ENCODE peak calls at places on chromosomes 1 and 21, in ten cellular contexts. One of them, this sample, is unnamed.

GRCh38 chr21:43195131-43196021 is 26.6 kb downstream of the CRYAA start:
- DNase-seq in germinal center: no peak
- DNase-seq in kidney tubule cell: peak
- DNase-seq in KG1: no peak
- DNase-seq in progenitor cell of endocrine pancreas: peak
- DNase-seq in activated naive CD8-positive, alpha-beta T cell treated with anti-CD3 and anti-CD28 coated beads for 36 hours: no peak
- DNase-seq in activated T-helper 2 cell treated with anti-CD3 and anti-CD28 coated beads, Interferon-gamma antibody, Interleukin-2, Interleukin-4, amounts not matched to agents 10 μg/mL and 5 μg/mL and 100 μg/mL, durations not matched to agents 14 hours and 24 hours and 36 hours: no peak
- DNase-seq in putamen: no peak
- DNase-seq in NCI-H1417 treated with DMSO at 0.1 percent for 48 hours: no peak
- DNase-seq in uterus: no peak
- DNase-seq in this sample: no peak

GRCh38 chr1:221100196-221100950 is 221.1 kb downstream of the HLX start:
- DNase-seq in germinal center: no peak
- DNase-seq in kidney tubule cell: peak
- DNase-seq in KG1: no peak
- DNase-seq in progenitor cell of endocrine pancreas: no peak
- DNase-seq in activated naive CD8-positive, alpha-beta T cell treated with anti-CD3 and anti-CD28 coated beads for 36 hours: no peak
- DNase-seq in activated T-helper 2 cell treated with anti-CD3 and anti-CD28 coated beads, Interferon-gamma antibody, Interleukin-2, Interleukin-4, amounts not matched to agents 10 μg/mL and 5 μg/mL and 100 μg/mL, durations not matched to agents 14 hours and 24 hours and 36 hours: no peak
- DNase-seq in putamen: no peak
- DNase-seq in NCI-H1417 treated with DMSO at 0.1 percent for 48 hours: no peak
- DNase-seq in uterus: no peak
- DNase-seq in this sample: no peak

GRCh38 chr1:194208674-194209073 is 1022.3 kb upstream of the B3GALT2 start:
- DNase-seq in germinal center: no peak
- DNase-seq in kidney tubule cell: no peak
- DNase-seq in KG1: no peak
- DNase-seq in progenitor cell of endocrine pancreas: no peak
- DNase-seq in activated naive CD8-positive, alpha-beta T cell treated with anti-CD3 and anti-CD28 coated beads for 36 hours: no peak
- DNase-seq in activated T-helper 2 cell treated with anti-CD3 and anti-CD28 coated beads, Interferon-gamma antibody, Interleukin-2, Interleukin-4, amounts not matched to agents 10 μg/mL and 5 μg/mL and 100 μg/mL, durations not matched to agents 14 hours and 24 hours and 36 hours: no peak
- DNase-seq in putamen: no peak
- DNase-seq in NCI-H1417 treated with DMSO at 0.1 percent for 48 hours: no peak
- DNase-seq in uterus: no peak
- DNase-seq in this sample: no peak

GRCh38 chr1:163069142-163069541 is at the start of gene RGS4:
- DNase-seq in germinal center: peak
- DNase-seq in kidney tubule cell: peak
- DNase-seq in KG1: no peak
- DNase-seq in progenitor cell of endocrine pancreas: peak
- DNase-seq in activated naive CD8-positive, alpha-beta T cell treated with anti-CD3 and anti-CD28 coated beads for 36 hours: no peak
- DNase-seq in activated T-helper 2 cell treated with anti-CD3 and anti-CD28 coated beads, Interferon-gamma antibody, Interleukin-2, Interleukin-4, amounts not matched to agents 10 μg/mL and 5 μg/mL and 100 μg/mL, durations not matched to agents 14 hours and 24 hours and 36 hours: no peak
- DNase-seq in putamen: peak
- DNase-seq in NCI-H1417 treated with DMSO at 0.1 percent for 48 hours: no peak
- DNase-seq in uterus: peak
- DNase-seq in this sample: peak

GRCh38 chr1:116987256-116987555 is 14.4 kb upstream of the CD101 start:
- DNase-seq in germinal center: no peak
- DNase-seq in kidney tubule cell: no peak
- DNase-seq in KG1: no peak
- DNase-seq in progenitor cell of endocrine pancreas: no peak
- DNase-seq in activated naive CD8-positive, alpha-beta T cell treated with anti-CD3 and anti-CD28 coated beads for 36 hours: peak
- DNase-seq in activated T-helper 2 cell treated with anti-CD3 and anti-CD28 coated beads, Interferon-gamma antibody, Interleukin-2, Interleukin-4, amounts not matched to agents 10 μg/mL and 5 μg/mL and 100 μg/mL, durations not matched to agents 14 hours and 24 hours and 36 hours: peak
- DNase-seq in putamen: no peak
- DNase-seq in NCI-H1417 treated with DMSO at 0.1 percent for 48 hours: no peak
- DNase-seq in uterus: no peak
- DNase-seq in this sample: no peak

GRCh38 chr1:91545506-91546300 is 45.1 kb downstream of the CDC7 start:
- DNase-seq in germinal center: no peak
- DNase-seq in kidney tubule cell: no peak
- DNase-seq in KG1: no peak
- DNase-seq in progenitor cell of endocrine pancreas: no peak
- DNase-seq in activated naive CD8-positive, alpha-beta T cell treated with anti-CD3 and anti-CD28 coated beads for 36 hours: no peak
- DNase-seq in activated T-helper 2 cell treated with anti-CD3 and anti-CD28 coated beads, Interferon-gamma antibody, Interleukin-2, Interleukin-4, amounts not matched to agents 10 μg/mL and 5 μg/mL and 100 μg/mL, durations not matched to agents 14 hours and 24 hours and 36 hours: no peak
- DNase-seq in putamen: no peak
- DNase-seq in NCI-H1417 treated with DMSO at 0.1 percent for 48 hours: no peak
- DNase-seq in uterus: no peak
- DNase-seq in this sample: no peak

GRCh38 chr1:83959824-83960441 is 39.0 kb downstream of the TTLL7 start:
- DNase-seq in germinal center: no peak
- DNase-seq in kidney tubule cell: no peak
- DNase-seq in KG1: no peak
- DNase-seq in progenitor cell of endocrine pancreas: no peak
- DNase-seq in activated naive CD8-positive, alpha-beta T cell treated with anti-CD3 and anti-CD28 coated beads for 36 hours: no peak
- DNase-seq in activated T-helper 2 cell treated with anti-CD3 and anti-CD28 coated beads, Interferon-gamma antibody, Interleukin-2, Interleukin-4, amounts not matched to agents 10 μg/mL and 5 μg/mL and 100 μg/mL, durations not matched to agents 14 hours and 24 hours and 36 hours: no peak
- DNase-seq in putamen: no peak
- DNase-seq in NCI-H1417 treated with DMSO at 0.1 percent for 48 hours: no peak
- DNase-seq in uterus: no peak
- DNase-seq in this sample: no peak

GRCh38 chr1:219066098-219066497 is 107.6 kb upstream of the LYPLAL1 start:
- DNase-seq in germinal center: no peak
- DNase-seq in kidney tubule cell: no peak
- DNase-seq in KG1: no peak
- DNase-seq in progenitor cell of endocrine pancreas: no peak
- DNase-seq in activated naive CD8-positive, alpha-beta T cell treated with anti-CD3 and anti-CD28 coated beads for 36 hours: no peak
- DNase-seq in activated T-helper 2 cell treated with anti-CD3 and anti-CD28 coated beads, Interferon-gamma antibody, Interleukin-2, Interleukin-4, amounts not matched to agents 10 μg/mL and 5 μg/mL and 100 μg/mL, durations not matched to agents 14 hours and 24 hours and 36 hours: no peak
- DNase-seq in putamen: no peak
- DNase-seq in NCI-H1417 treated with DMSO at 0.1 percent for 48 hours: no peak
- DNase-seq in uterus: no peak
- DNase-seq in this sample: no peak

GRCh38 chr1:234597894-234598293 is 12.1 kb downstream of the IRF2BP2 start:
- DNase-seq in germinal center: peak
- DNase-seq in kidney tubule cell: peak
- DNase-seq in KG1: no peak
- DNase-seq in progenitor cell of endocrine pancreas: no peak
- DNase-seq in activated naive CD8-positive, alpha-beta T cell treated with anti-CD3 and anti-CD28 coated beads for 36 hours: peak
- DNase-seq in activated T-helper 2 cell treated with anti-CD3 and anti-CD28 coated beads, Interferon-gamma antibody, Interleukin-2, Interleukin-4, amounts not matched to agents 10 μg/mL and 5 μg/mL and 100 μg/mL, durations not matched to agents 14 hours and 24 hours and 36 hours: peak
- DNase-seq in putamen: no peak
- DNase-seq in NCI-H1417 treated with DMSO at 0.1 percent for 48 hours: no peak
- DNase-seq in uterus: peak
- DNase-seq in this sample: peak

GRCh38 chr1:22750671-22751016 is 40.0 kb downstream of the EPHB2 start:
- DNase-seq in germinal center: no peak
- DNase-seq in kidney tubule cell: peak
- DNase-seq in KG1: no peak
- DNase-seq in progenitor cell of endocrine pancreas: no peak
- DNase-seq in activated naive CD8-positive, alpha-beta T cell treated with anti-CD3 and anti-CD28 coated beads for 36 hours: no peak
- DNase-seq in activated T-helper 2 cell treated with anti-CD3 and anti-CD28 coated beads, Interferon-gamma antibody, Interleukin-2, Interleukin-4, amounts not matched to agents 10 μg/mL and 5 μg/mL and 100 μg/mL, durations not matched to agents 14 hours and 24 hours and 36 hours: no peak
- DNase-seq in putamen: no peak
- DNase-seq in NCI-H1417 treated with DMSO at 0.1 percent for 48 hours: no peak
- DNase-seq in uterus: no peak
- DNase-seq in this sample: no peak

GRCh38 chr1:94702440-94702810 is 117.7 kb upstream of the SLC44A3 start:
- DNase-seq in germinal center: no peak
- DNase-seq in kidney tubule cell: peak
- DNase-seq in KG1: no peak
- DNase-seq in progenitor cell of endocrine pancreas: no peak
- DNase-seq in activated naive CD8-positive, alpha-beta T cell treated with anti-CD3 and anti-CD28 coated beads for 36 hours: no peak
- DNase-seq in activated T-helper 2 cell treated with anti-CD3 and anti-CD28 coated beads, Interferon-gamma antibody, Interleukin-2, Interleukin-4, amounts not matched to agents 10 μg/mL and 5 μg/mL and 100 μg/mL, durations not matched to agents 14 hours and 24 hours and 36 hours: no peak
- DNase-seq in putamen: no peak
- DNase-seq in NCI-H1417 treated with DMSO at 0.1 percent for 48 hours: no peak
- DNase-seq in uterus: peak
- DNase-seq in this sample: no peak

GRCh38 chr1:40257313-40257687 is 736 bp upstream of the ZMPSTE24 start:
- DNase-seq in germinal center: peak
- DNase-seq in kidney tubule cell: peak
- DNase-seq in KG1: peak
- DNase-seq in progenitor cell of endocrine pancreas: no peak
- DNase-seq in activated naive CD8-positive, alpha-beta T cell treated with anti-CD3 and anti-CD28 coated beads for 36 hours: no peak
- DNase-seq in activated T-helper 2 cell treated with anti-CD3 and anti-CD28 coated beads, Interferon-gamma antibody, Interleukin-2, Interleukin-4, amounts not matched to agents 10 μg/mL and 5 μg/mL and 100 μg/mL, durations not matched to agents 14 hours and 24 hours and 36 hours: no peak
- DNase-seq in putamen: no peak
- DNase-seq in NCI-H1417 treated with DMSO at 0.1 percent for 48 hours: peak
- DNase-seq in uterus: peak
- DNase-seq in this sample: no peak

GRCh38 chr1:62391369-62391971 is 45.4 kb upstream of the USP1 start:
- DNase-seq in germinal center: peak
- DNase-seq in kidney tubule cell: peak
- DNase-seq in KG1: peak
- DNase-seq in progenitor cell of endocrine pancreas: no peak
- DNase-seq in activated naive CD8-positive, alpha-beta T cell treated with anti-CD3 and anti-CD28 coated beads for 36 hours: peak
- DNase-seq in activated T-helper 2 cell treated with anti-CD3 and anti-CD28 coated beads, Interferon-gamma antibody, Interleukin-2, Interleukin-4, amounts not matched to agents 10 μg/mL and 5 μg/mL and 100 μg/mL, durations not matched to agents 14 hours and 24 hours and 36 hours: no peak
- DNase-seq in putamen: no peak
- DNase-seq in NCI-H1417 treated with DMSO at 0.1 percent for 48 hours: no peak
- DNase-seq in uterus: no peak
- DNase-seq in this sample: peak

GRCh38 chr1:228082975-228083870 is 715 bp downstream of the ARF1 start:
- DNase-seq in germinal center: peak
- DNase-seq in kidney tubule cell: peak
- DNase-seq in KG1: no peak
- DNase-seq in progenitor cell of endocrine pancreas: peak
- DNase-seq in activated naive CD8-positive, alpha-beta T cell treated with anti-CD3 and anti-CD28 coated beads for 36 hours: no peak
- DNase-seq in activated T-helper 2 cell treated with anti-CD3 and anti-CD28 coated beads, Interferon-gamma antibody, Interleukin-2, Interleukin-4, amounts not matched to agents 10 μg/mL and 5 μg/mL and 100 μg/mL, durations not matched to agents 14 hours and 24 hours and 36 hours: no peak
- DNase-seq in putamen: no peak
- DNase-seq in NCI-H1417 treated with DMSO at 0.1 percent for 48 hours: no peak
- DNase-seq in uterus: peak
- DNase-seq in this sample: no peak

GRCh38 chr1:155801149-155801548 is 55.9 kb downstream of the GON4L start:
- DNase-seq in germinal center: no peak
- DNase-seq in kidney tubule cell: no peak
- DNase-seq in KG1: no peak
- DNase-seq in progenitor cell of endocrine pancreas: no peak
- DNase-seq in activated naive CD8-positive, alpha-beta T cell treated with anti-CD3 and anti-CD28 coated beads for 36 hours: no peak
- DNase-seq in activated T-helper 2 cell treated with anti-CD3 and anti-CD28 coated beads, Interferon-gamma antibody, Interleukin-2, Interleukin-4, amounts not matched to agents 10 μg/mL and 5 μg/mL and 100 μg/mL, durations not matched to agents 14 hours and 24 hours and 36 hours: no peak
- DNase-seq in putamen: no peak
- DNase-seq in NCI-H1417 treated with DMSO at 0.1 percent for 48 hours: no peak
- DNase-seq in uterus: no peak
- DNase-seq in this sample: peak

GRCh38 chr1:111399792-111400610 is 27.5 kb downstream of the OVGP1 start:
- DNase-seq in germinal center: peak
- DNase-seq in kidney tubule cell: peak
- DNase-seq in KG1: peak
- DNase-seq in progenitor cell of endocrine pancreas: peak
- DNase-seq in activated naive CD8-positive, alpha-beta T cell treated with anti-CD3 and anti-CD28 coated beads for 36 hours: no peak
- DNase-seq in activated T-helper 2 cell treated with anti-CD3 and anti-CD28 coated beads, Interferon-gamma antibody, Interleukin-2, Interleukin-4, amounts not matched to agents 10 μg/mL and 5 μg/mL and 100 μg/mL, durations not matched to agents 14 hours and 24 hours and 36 hours: no peak
- DNase-seq in putamen: peak
- DNase-seq in NCI-H1417 treated with DMSO at 0.1 percent for 48 hours: no peak
- DNase-seq in uterus: peak
- DNase-seq in this sample: peak

GRCh38 chr1:224541901-224542610 is 74.1 kb upstream of the CNIH3 start:
- DNase-seq in germinal center: no peak
- DNase-seq in kidney tubule cell: peak
- DNase-seq in KG1: no peak
- DNase-seq in progenitor cell of endocrine pancreas: no peak
- DNase-seq in activated naive CD8-positive, alpha-beta T cell treated with anti-CD3 and anti-CD28 coated beads for 36 hours: no peak
- DNase-seq in activated T-helper 2 cell treated with anti-CD3 and anti-CD28 coated beads, Interferon-gamma antibody, Interleukin-2, Interleukin-4, amounts not matched to agents 10 μg/mL and 5 μg/mL and 100 μg/mL, durations not matched to agents 14 hours and 24 hours and 36 hours: no peak
- DNase-seq in putamen: no peak
- DNase-seq in NCI-H1417 treated with DMSO at 0.1 percent for 48 hours: no peak
- DNase-seq in uterus: no peak
- DNase-seq in this sample: peak

GRCh38 chr1:230575886-230576477 is 66.3 kb upstream of the COG2 start:
- DNase-seq in germinal center: no peak
- DNase-seq in kidney tubule cell: no peak
- DNase-seq in KG1: no peak
- DNase-seq in progenitor cell of endocrine pancreas: no peak
- DNase-seq in activated naive CD8-positive, alpha-beta T cell treated with anti-CD3 and anti-CD28 coated beads for 36 hours: no peak
- DNase-seq in activated T-helper 2 cell treated with anti-CD3 and anti-CD28 coated beads, Interferon-gamma antibody, Interleukin-2, Interleukin-4, amounts not matched to agents 10 μg/mL and 5 μg/mL and 100 μg/mL, durations not matched to agents 14 hours and 24 hours and 36 hours: no peak
- DNase-seq in putamen: no peak
- DNase-seq in NCI-H1417 treated with DMSO at 0.1 percent for 48 hours: no peak
- DNase-seq in uterus: no peak
- DNase-seq in this sample: no peak

GRCh38 chr1:227794813-227795183 is 20.7 kb upstream of the PRSS38 start:
- DNase-seq in germinal center: no peak
- DNase-seq in kidney tubule cell: no peak
- DNase-seq in KG1: no peak
- DNase-seq in progenitor cell of endocrine pancreas: no peak
- DNase-seq in activated naive CD8-positive, alpha-beta T cell treated with anti-CD3 and anti-CD28 coated beads for 36 hours: no peak
- DNase-seq in activated T-helper 2 cell treated with anti-CD3 and anti-CD28 coated beads, Interferon-gamma antibody, Interleukin-2, Interleukin-4, amounts not matched to agents 10 μg/mL and 5 μg/mL and 100 μg/mL, durations not matched to agents 14 hours and 24 hours and 36 hours: no peak
- DNase-seq in putamen: no peak
- DNase-seq in NCI-H1417 treated with DMSO at 0.1 percent for 48 hours: no peak
- DNase-seq in uterus: no peak
- DNase-seq in this sample: no peak

GRCh38 chr1:145985502-145986439 is 10.6 kb downstream of the TXNIP start:
- DNase-seq in germinal center: no peak
- DNase-seq in kidney tubule cell: peak
- DNase-seq in KG1: no peak
- DNase-seq in progenitor cell of endocrine pancreas: no peak
- DNase-seq in activated naive CD8-positive, alpha-beta T cell treated with anti-CD3 and anti-CD28 coated beads for 36 hours: no peak
- DNase-seq in activated T-helper 2 cell treated with anti-CD3 and anti-CD28 coated beads, Interferon-gamma antibody, Interleukin-2, Interleukin-4, amounts not matched to agents 10 μg/mL and 5 μg/mL and 100 μg/mL, durations not matched to agents 14 hours and 24 hours and 36 hours: no peak
- DNase-seq in putamen: no peak
- DNase-seq in NCI-H1417 treated with DMSO at 0.1 percent for 48 hours: no peak
- DNase-seq in uterus: peak
- DNase-seq in this sample: peak

GRCh38 chr21:46215436-46216131 is 13.0 kb downstream of the LSS start:
- DNase-seq in germinal center: no peak
- DNase-seq in kidney tubule cell: no peak
- DNase-seq in KG1: no peak
- DNase-seq in progenitor cell of endocrine pancreas: no peak
- DNase-seq in activated naive CD8-positive, alpha-beta T cell treated with anti-CD3 and anti-CD28 coated beads for 36 hours: no peak
- DNase-seq in activated T-helper 2 cell treated with anti-CD3 and anti-CD28 coated beads, Interferon-gamma antibody, Interleukin-2, Interleukin-4, amounts not matched to agents 10 μg/mL and 5 μg/mL and 100 μg/mL, durations not matched to agents 14 hours and 24 hours and 36 hours: no peak
- DNase-seq in putamen: no peak
- DNase-seq in NCI-H1417 treated with DMSO at 0.1 percent for 48 hours: no peak
- DNase-seq in uterus: no peak
- DNase-seq in this sample: no peak

GRCh38 chr1:201180901-201181300 is 9.7 kb upstream of the IGFN1 start:
- DNase-seq in germinal center: no peak
- DNase-seq in kidney tubule cell: no peak
- DNase-seq in KG1: no peak
- DNase-seq in progenitor cell of endocrine pancreas: no peak
- DNase-seq in activated naive CD8-positive, alpha-beta T cell treated with anti-CD3 and anti-CD28 coated beads for 36 hours: no peak
- DNase-seq in activated T-helper 2 cell treated with anti-CD3 and anti-CD28 coated beads, Interferon-gamma antibody, Interleukin-2, Interleukin-4, amounts not matched to agents 10 μg/mL and 5 μg/mL and 100 μg/mL, durations not matched to agents 14 hours and 24 hours and 36 hours: no peak
- DNase-seq in putamen: no peak
- DNase-seq in NCI-H1417 treated with DMSO at 0.1 percent for 48 hours: no peak
- DNase-seq in uterus: no peak
- DNase-seq in this sample: no peak

GRCh38 chr21:43331962-43332458 is 94.9 kb downstream of the SIK1 start:
- DNase-seq in germinal center: no peak
- DNase-seq in kidney tubule cell: peak
- DNase-seq in KG1: no peak
- DNase-seq in progenitor cell of endocrine pancreas: no peak
- DNase-seq in activated naive CD8-positive, alpha-beta T cell treated with anti-CD3 and anti-CD28 coated beads for 36 hours: no peak
- DNase-seq in activated T-helper 2 cell treated with anti-CD3 and anti-CD28 coated beads, Interferon-gamma antibody, Interleukin-2, Interleukin-4, amounts not matched to agents 10 μg/mL and 5 μg/mL and 100 μg/mL, durations not matched to agents 14 hours and 24 hours and 36 hours: no peak
- DNase-seq in putamen: peak
- DNase-seq in NCI-H1417 treated with DMSO at 0.1 percent for 48 hours: no peak
- DNase-seq in uterus: no peak
- DNase-seq in this sample: no peak

GRCh38 chr1:112998592-112999235 is 42.7 kb upstream of the SLC16A1 start:
- DNase-seq in germinal center: no peak
- DNase-seq in kidney tubule cell: peak
- DNase-seq in KG1: no peak
- DNase-seq in progenitor cell of endocrine pancreas: no peak
- DNase-seq in activated naive CD8-positive, alpha-beta T cell treated with anti-CD3 and anti-CD28 coated beads for 36 hours: no peak
- DNase-seq in activated T-helper 2 cell treated with anti-CD3 and anti-CD28 coated beads, Interferon-gamma antibody, Interleukin-2, Interleukin-4, amounts not matched to agents 10 μg/mL and 5 μg/mL and 100 μg/mL, durations not matched to agents 14 hours and 24 hours and 36 hours: no peak
- DNase-seq in putamen: peak
- DNase-seq in NCI-H1417 treated with DMSO at 0.1 percent for 48 hours: no peak
- DNase-seq in uterus: peak
- DNase-seq in this sample: peak

GRCh38 chr1:223641523-223642039 is 23.9 kb downstream of the CAPN8 start:
- DNase-seq in germinal center: no peak
- DNase-seq in kidney tubule cell: no peak
- DNase-seq in KG1: no peak
- DNase-seq in progenitor cell of endocrine pancreas: no peak
- DNase-seq in activated naive CD8-positive, alpha-beta T cell treated with anti-CD3 and anti-CD28 coated beads for 36 hours: no peak
- DNase-seq in activated T-helper 2 cell treated with anti-CD3 and anti-CD28 coated beads, Interferon-gamma antibody, Interleukin-2, Interleukin-4, amounts not matched to agents 10 μg/mL and 5 μg/mL and 100 μg/mL, durations not matched to agents 14 hours and 24 hours and 36 hours: no peak
- DNase-seq in putamen: no peak
- DNase-seq in NCI-H1417 treated with DMSO at 0.1 percent for 48 hours: no peak
- DNase-seq in uterus: no peak
- DNase-seq in this sample: no peak

GRCh38 chr1:59138402-59138801 is 158.5 kb upstream of the FGGY start:
- DNase-seq in germinal center: no peak
- DNase-seq in kidney tubule cell: no peak
- DNase-seq in KG1: peak
- DNase-seq in progenitor cell of endocrine pancreas: no peak
- DNase-seq in activated naive CD8-positive, alpha-beta T cell treated with anti-CD3 and anti-CD28 coated beads for 36 hours: no peak
- DNase-seq in activated T-helper 2 cell treated with anti-CD3 and anti-CD28 coated beads, Interferon-gamma antibody, Interleukin-2, Interleukin-4, amounts not matched to agents 10 μg/mL and 5 μg/mL and 100 μg/mL, durations not matched to agents 14 hours and 24 hours and 36 hours: no peak
- DNase-seq in putamen: peak
- DNase-seq in NCI-H1417 treated with DMSO at 0.1 percent for 48 hours: no peak
- DNase-seq in uterus: no peak
- DNase-seq in this sample: no peak

GRCh38 chr1:235709018-235709417 is 59.4 kb upstream of the GNG4 start:
- DNase-seq in germinal center: no peak
- DNase-seq in kidney tubule cell: peak
- DNase-seq in KG1: no peak
- DNase-seq in progenitor cell of endocrine pancreas: no peak
- DNase-seq in activated naive CD8-positive, alpha-beta T cell treated with anti-CD3 and anti-CD28 coated beads for 36 hours: no peak
- DNase-seq in activated T-helper 2 cell treated with anti-CD3 and anti-CD28 coated beads, Interferon-gamma antibody, Interleukin-2, Interleukin-4, amounts not matched to agents 10 μg/mL and 5 μg/mL and 100 μg/mL, durations not matched to agents 14 hours and 24 hours and 36 hours: no peak
- DNase-seq in putamen: no peak
- DNase-seq in NCI-H1417 treated with DMSO at 0.1 percent for 48 hours: no peak
- DNase-seq in uterus: no peak
- DNase-seq in this sample: no peak

GRCh38 chr1:10818262-10819197 is 22.1 kb upstream of the CASZ1 start:
- DNase-seq in germinal center: no peak
- DNase-seq in kidney tubule cell: no peak
- DNase-seq in KG1: no peak
- DNase-seq in progenitor cell of endocrine pancreas: no peak
- DNase-seq in activated naive CD8-positive, alpha-beta T cell treated with anti-CD3 and anti-CD28 coated beads for 36 hours: no peak
- DNase-seq in activated T-helper 2 cell treated with anti-CD3 and anti-CD28 coated beads, Interferon-gamma antibody, Interleukin-2, Interleukin-4, amounts not matched to agents 10 μg/mL and 5 μg/mL and 100 μg/mL, durations not matched to agents 14 hours and 24 hours and 36 hours: no peak
- DNase-seq in putamen: no peak
- DNase-seq in NCI-H1417 treated with DMSO at 0.1 percent for 48 hours: no peak
- DNase-seq in uterus: no peak
- DNase-seq in this sample: no peak